ENCODE peak calls at places on chromosome 1, in eight cellular contexts. N is adrenal gland; G is small intestine; I is heart right ventricle; P is cardiac muscle cell; J is uterus; Q is aorta; U is CD8-positive, alpha-beta memory T cell. W is an unnamed sample. For H3K4me1, the result is how much of the 10 kb centered on the place peaks cover.

GRCh38 chr1:22275626-22276395 is 132.9 kb upstream of the WNT4 start:
- DNase-seq in N (peak), G (peak), I (peak), P (peak), J (peak), Q (peak), U (no peak), W (peak)

GRCh38 chr1:211633523-211633843 is 41.9 kb downstream of the NEK2 start:
- DNase-seq in N (peak), G (no peak), I (no peak), P (no peak), J (no peak), Q (no peak), U (no peak), W (no peak)

GRCh38 chr1:177065430-177065829 is 99.1 kb downstream of the ASTN1 start:
- DNase-seq in N (no peak), G (no peak), I (no peak), P (no peak), J (no peak), Q (no peak), U (no peak), W (no peak)

GRCh38 chr1:62746086-62746808 is 37.7 kb upstream of the ATG4C start:
- DNase-seq in N (no peak), G (peak), I (no peak), P (peak), J (no peak), Q (no peak), U (no peak), W (no peak)

GRCh38 chr1:168674252-168674651 is 54.8 kb downstream of the DPT start:
- DNase-seq in N (no peak), G (no peak), I (no peak), P (no peak), J (no peak), Q (no peak), U (no peak), W (no peak)

GRCh38 chr1:30892671-30893073 is 15.9 kb downstream of the SDC3 start:
- DNase-seq in N (peak), G (peak), I (no peak), P (no peak), J (no peak), Q (no peak), U (no peak), W (no peak)

GRCh38 chr1:206005761-206006160 is 2.6 kb upstream of the RAB7B start:
- DNase-seq in N (no peak), G (no peak), I (no peak), P (no peak), J (no peak), Q (peak), U (no peak), W (no peak)

GRCh38 chr1:224506141-224506814 is 71.7 kb upstream of the WDR26 start:
- DNase-seq in N (no peak), G (no peak), I (no peak), P (peak), J (no peak), Q (no peak), U (no peak), W (peak)

GRCh38 chr1:151918156-151918555 is 8.8 kb upstream of the THEM4 start:
- DNase-seq in N (no peak), G (no peak), I (no peak), P (no peak), J (no peak), Q (no peak), U (no peak), W (no peak)

GRCh38 chr1:199122532-199123311 is 483.9 kb downstream of the PTPRC start:
- DNase-seq in N (no peak), G (no peak), I (no peak), P (peak), J (no peak), Q (no peak), U (no peak), W (no peak)

GRCh38 chr1:193589597-193590040 is 403.2 kb upstream of the B3GALT2 start:
- DNase-seq in N (peak), G (no peak), I (peak), P (peak), J (no peak), Q (no peak), U (no peak), W (no peak)

GRCh38 chr1:182662121-182662890 is 22.1 kb downstream of the RGS8 start:
- DNase-seq in N (no peak), G (no peak), I (no peak), P (no peak), J (no peak), Q (no peak), U (no peak), W (no peak)

GRCh38 chr1:202567747-202568146 is 142.5 kb downstream of the SYT2 start:
- DNase-seq in N (no peak), G (no peak), I (no peak), P (peak), J (no peak), Q (no peak), U (no peak), W (no peak)
- H3K4me1 ChIP-seq in N (under half), G (under half), I (under half), P (under half), J (under half), Q (under half), U (under half), W (under half)

DNA sequence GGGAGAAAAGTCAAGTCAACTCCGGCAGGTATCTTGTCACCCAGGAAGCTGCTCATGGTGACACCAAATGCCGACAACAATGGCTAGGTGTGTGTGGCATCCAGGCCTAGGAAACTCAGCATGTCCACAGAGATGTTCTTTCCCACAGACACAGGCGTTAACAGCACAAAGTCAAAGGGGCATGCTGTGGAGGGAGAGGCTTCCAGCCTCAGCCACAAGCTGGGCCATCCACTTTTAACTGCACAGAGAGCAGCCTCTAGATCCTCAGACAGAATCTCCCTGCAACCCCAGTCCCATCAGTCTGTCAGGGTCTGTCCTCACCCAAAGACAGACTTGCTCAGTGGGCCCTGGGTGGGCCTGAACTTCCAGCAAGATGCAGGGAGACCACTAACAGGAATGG is 58.5 kb upstream of the BCAR3 start:
- DNase-seq in N (no peak), G (no peak), I (no peak), P (no peak), J (no peak), Q (no peak), U (no peak), W (no peak)
- H3K4me1 ChIP-seq in N (under half), G (under half), I (under half), P (under half), J (under half), Q (under half), U (under half), W (under half)

GRCh38 chr1:24748191-24749121 is 3.2 kb downstream of the CLIC4 start:
- DNase-seq in N (peak), G (no peak), I (no peak), P (no peak), J (no peak), Q (no peak), U (no peak), W (no peak)

GRCh38 chr1:24752305-24752704 is 7.1 kb downstream of the CLIC4 start:
- DNase-seq in N (no peak), G (no peak), I (no peak), P (no peak), J (no peak), Q (no peak), U (no peak), W (no peak)

GRCh38 chr1:24751833-24752232 is 6.6 kb downstream of the CLIC4 start:
- DNase-seq in N (no peak), G (no peak), I (no peak), P (no peak), J (no peak), Q (no peak), U (no peak), W (no peak)

GRCh38 chr1:24749886-24750285 is 4.6 kb downstream of the CLIC4 start:
- DNase-seq in N (peak), G (no peak), I (no peak), P (no peak), J (no peak), Q (no peak), U (no peak), W (no peak)

GRCh38 chr1:24749257-24749656 is 4.0 kb downstream of the CLIC4 start:
- DNase-seq in N (no peak), G (no peak), I (no peak), P (no peak), J (no peak), Q (no peak), U (no peak), W (no peak)
- H3K4me1 ChIP-seq in N (under half), G (under half), I (half or more), P (under half), J (under half), Q (under half), U (under half), W (under half)

GRCh38 chr1:64909021-64909420 is 57.3 kb downstream of the JAK1 start:
- DNase-seq in N (no peak), G (no peak), I (no peak), P (peak), J (no peak), Q (no peak), U (no peak), W (no peak)
- H3K4me1 ChIP-seq in N (under half), G (under half), I (half or more), P (under half), J (under half), Q (under half), U (half or more), W (half or more)

DNA sequence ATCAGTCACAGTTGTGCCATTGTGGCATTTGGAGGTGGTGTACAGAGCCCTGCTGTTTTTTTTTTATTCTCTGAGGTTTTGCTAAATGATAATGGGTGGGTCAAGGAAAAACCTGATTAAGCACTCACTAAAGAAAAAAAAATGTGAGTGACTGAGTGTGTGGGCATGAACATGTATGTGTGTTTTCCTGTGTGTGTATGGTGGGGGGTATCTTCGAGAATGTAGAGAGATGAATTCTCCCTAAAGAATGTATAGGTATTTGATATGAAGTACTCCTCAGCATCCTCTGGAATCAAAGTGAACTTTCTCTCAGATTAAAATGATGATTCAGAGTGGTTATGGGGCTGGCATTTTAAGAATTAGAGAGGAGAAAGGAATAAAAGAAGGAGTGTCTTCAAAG is 23.7 kb downstream of the S1PR1 start:
- DNase-seq in N (no peak), G (no peak), I (no peak), P (peak), J (no peak), Q (no peak), U (no peak), W (no peak)
- H3K4me1 ChIP-seq in N (under half), G (under half), I (half or more), P (under half), J (under half), Q (under half), U (half or more), W (under half)

DNA sequence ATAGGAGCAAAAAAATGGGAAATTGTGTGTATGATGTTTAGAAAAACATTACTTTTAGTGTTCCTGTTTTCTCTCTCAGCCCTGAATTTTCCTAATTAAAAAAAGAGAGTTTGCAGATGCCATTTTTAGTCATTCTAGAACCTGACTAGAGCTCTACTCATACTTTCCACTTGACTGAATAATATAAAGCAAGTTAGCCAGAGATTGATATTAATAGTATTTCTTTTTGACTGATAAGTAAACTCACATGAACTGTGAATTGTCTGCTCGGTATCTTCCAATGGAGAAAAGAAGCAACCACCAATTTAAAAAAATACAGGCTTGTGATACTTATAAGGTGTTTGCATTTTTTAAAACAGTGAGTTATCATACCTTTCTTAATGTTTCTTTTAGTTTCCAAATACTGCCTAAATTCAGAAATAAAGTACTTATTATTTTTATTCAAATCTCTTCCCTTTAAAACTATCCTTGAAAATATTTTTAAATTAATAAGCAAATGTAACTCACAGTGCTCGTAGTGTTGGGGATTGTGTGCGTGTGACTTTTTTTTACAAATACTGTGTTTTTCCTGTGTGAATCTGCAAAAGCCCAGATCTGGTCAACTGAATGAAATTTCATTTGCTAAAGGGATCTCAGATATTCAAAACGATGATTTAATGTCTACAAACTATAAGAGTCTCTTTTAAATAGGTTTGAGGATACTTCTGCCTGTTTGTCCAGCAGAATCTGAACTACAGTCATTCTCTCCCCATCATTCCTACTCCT is 9.8 kb downstream of the RAP1A start:
- DNase-seq in N (no peak), G (no peak), I (no peak), P (no peak), J (no peak), Q (no peak), U (no peak), W (no peak)
- H3K4me1 ChIP-seq in N (under half), G (under half), I (half or more), P (under half), J (under half), Q (under half), U (half or more), W (under half)

DNA sequence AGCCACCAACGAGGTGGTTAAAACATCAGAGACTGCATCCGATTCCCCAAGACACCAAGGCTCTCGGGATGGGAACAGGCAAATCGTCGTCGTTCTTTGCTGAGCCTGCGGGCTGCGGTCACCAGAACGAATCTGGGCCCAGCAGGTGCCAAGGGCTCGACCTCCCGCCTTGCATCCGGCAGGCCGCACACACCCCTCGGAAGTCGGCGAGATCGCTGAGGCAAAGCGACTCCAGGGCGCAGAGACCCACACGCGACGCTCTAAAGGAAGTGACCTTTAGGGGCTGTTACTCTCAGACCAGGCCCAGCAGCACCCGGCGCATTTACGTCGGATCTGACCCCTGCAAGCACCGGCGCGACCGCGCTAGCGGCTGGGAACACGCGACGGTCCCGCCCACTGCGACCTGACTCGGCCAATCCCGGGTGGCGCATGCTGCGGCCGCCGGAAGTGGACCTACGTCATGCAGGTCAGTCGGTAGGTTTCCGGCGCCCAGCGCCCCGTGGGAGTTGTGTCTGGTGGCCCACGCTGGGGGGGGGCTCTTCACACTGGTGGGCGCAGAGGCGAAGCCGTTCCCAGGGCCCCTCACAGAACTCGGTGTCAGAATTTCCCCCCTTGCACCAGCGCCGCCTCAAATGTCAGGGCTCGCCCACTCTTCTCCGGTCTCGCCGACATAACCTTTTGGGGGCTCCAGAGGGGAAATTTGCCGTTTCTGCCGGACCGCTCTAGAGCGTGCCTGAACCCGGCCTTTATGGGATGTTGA is 7.5 kb upstream of the PARK7 start:
- DNase-seq in N (peak), G (peak), I (peak), P (peak), J (peak), Q (peak), U (peak), W (peak)
- H3K4me1 ChIP-seq in N (under half), G (under half), I (under half), P (under half), J (under half), Q (under half), U (under half), W (under half)

GRCh38 chr1:167499657-167500056 is 18.7 kb downstream of the CD247 start:
- DNase-seq in N (no peak), G (no peak), I (no peak), P (no peak), J (no peak), Q (no peak), U (no peak), W (no peak)

GRCh38 chr1:167501513-167502191 is 16.7 kb downstream of the CD247 start:
- DNase-seq in N (no peak), G (no peak), I (no peak), P (no peak), J (no peak), Q (no peak), U (no peak), W (no peak)

GRCh38 chr1:167500283-167500860 is 18.0 kb downstream of the CD247 start:
- DNase-seq in N (no peak), G (no peak), I (no peak), P (no peak), J (no peak), Q (no peak), U (no peak), W (no peak)

GRCh38 chr1:167496962-167497619 is 21.2 kb downstream of the CD247 start:
- DNase-seq in N (no peak), G (no peak), I (no peak), P (no peak), J (no peak), Q (no peak), U (no peak), W (no peak)

GRCh38 chr1:167499106-167499505 is 19.2 kb downstream of the CD247 start:
- DNase-seq in N (no peak), G (no peak), I (no peak), P (no peak), J (no peak), Q (no peak), U (no peak), W (no peak)
- H3K4me1 ChIP-seq in N (under half), G (under half), I (under half), P (under half), J (under half), Q (under half), U (half or more), W (under half)

GRCh38 chr1:97384294-97384952 is 536.4 kb downstream of the DPYD start:
- DNase-seq in N (no peak), G (no peak), I (no peak), P (peak), J (no peak), Q (no peak), U (no peak), W (no peak)
- H3K4me1 ChIP-seq in N (under half), G (under half), I (under half), P (under half), J (under half), Q (under half), U (under half), W (under half)

DNA sequence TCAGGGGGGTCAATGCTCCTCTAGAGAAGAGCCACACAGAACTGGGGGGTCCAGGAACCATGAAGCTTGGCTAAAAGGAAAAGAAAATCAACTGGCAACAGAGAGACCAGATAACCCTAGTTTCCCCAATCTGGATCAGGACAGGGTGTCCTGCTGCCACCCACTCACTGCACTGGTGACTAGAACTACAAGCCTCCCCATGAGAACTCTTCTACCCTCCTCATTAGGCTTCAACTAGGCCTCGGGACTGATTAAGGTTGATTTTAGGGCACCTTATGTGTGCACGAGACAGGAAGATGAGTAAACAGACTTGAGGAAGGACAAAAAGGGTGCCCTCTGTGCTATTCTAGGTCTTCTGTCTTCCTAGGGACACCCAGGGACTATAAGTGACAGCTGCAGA is 2.2 kb upstream of the SF3B4 start:
- DNase-seq in N (no peak), G (no peak), I (no peak), P (no peak), J (no peak), Q (no peak), U (no peak), W (no peak)
- H3K4me1 ChIP-seq in N (under half), G (under half), I (half or more), P (under half), J (under half), Q (under half), U (under half), W (under half)

W was measured in psoas muscle.